ENCODE peak calls at places on chromosome 6, in seven cellular contexts. P is T1000; M is stomach; D is neuronal stem cell; H is fibroblast of mammary gland; C is T-helper 2 cell; E is activated naive CD4-positive, alpha-beta T cell. I is an unnamed sample.

GRCh38 chr6:17200395-17200794 is 80.8 kb upstream of the RBM24 start:
- DNase-seq in P (no peak), M (no peak), D (no peak), H (no peak), C (no peak), E (no peak), I (no peak)

GRCh38 chr6:137494281-137494966 is at the start of gene OLIG3:
- DNase-seq in P (no peak), M (no peak), D (peak; percentile 37), H (no peak), C (no peak), E (no peak), I (no peak)

GRCh38 chr6:56314683-56315523 is 67.5 kb upstream of the COL21A1 start:
- DNase-seq in P (peak; percentile 38), M (no peak), D (peak; percentile 33), H (peak; percentile 56), C (no peak), E (no peak), I (no peak)

GRCh38 chr6:168886964-168887363 is 366.7 kb downstream of the THBS2 start:
- DNase-seq in P (no peak), M (no peak), D (no peak), H (no peak), C (no peak), E (no peak), I (no peak)

GRCh38 chr6:35391240-35391968 is 49.0 kb downstream of the PPARD start:
- DNase-seq in P (peak; percentile 29), M (peak; percentile 39), D (no peak), H (peak; percentile 87), C (no peak), E (no peak), I (no peak)

GRCh38 chr6:2861071-2861821 is 19.6 kb upstream of the SERPINB1 start:
- DNase-seq in P (no peak), M (no peak), D (no peak), H (no peak), C (no peak), E (no peak), I (no peak)

GRCh38 chr6:50843842-50844241 is 25.2 kb downstream of the TFAP2B start:
- DNase-seq in P (no peak), M (no peak), D (no peak), H (no peak), C (no peak), E (no peak), I (no peak)

GRCh38 chr6:29764422-29765196 is 41.4 kb downstream of the HLA-F start:
- DNase-seq in P (no peak), M (no peak), D (no peak), H (peak; percentile 72), C (no peak), E (no peak), I (peak; percentile 47)

GRCh38 chr6:143164565-143165105 is 103.9 kb downstream of the AIG1 start:
- DNase-seq in P (no peak), M (no peak), D (no peak), H (no peak), C (no peak), E (no peak), I (peak; percentile 29)

GRCh38 chr6:117615981-117616961 is 14.0 kb upstream of the GOPC start:
- DNase-seq in P (no peak), M (no peak), D (no peak), H (no peak), C (peak; percentile 10), E (peak; percentile 11), I (peak; percentile 9)

GRCh38 chr6:145878591-145879295 is 64.1 kb upstream of the FBXO30 start:
- DNase-seq in P (no peak), M (no peak), D (no peak), H (peak; percentile 63), C (no peak), E (no peak), I (peak; percentile 47)

GRCh38 chr6:114432380-114432779 is 89.6 kb upstream of the HS3ST5 start:
- DNase-seq in P (no peak), M (no peak), D (no peak), H (no peak), C (no peak), E (no peak), I (no peak)

GRCh38 chr6:11492444-11493300 is 44.9 kb upstream of the TMEM170B start:
- DNase-seq in P (no peak), M (no peak), D (no peak), H (peak; percentile 20), C (no peak), E (no peak), I (no peak)

GRCh38 chr6:106477158-106477557 is 116.6 kb downstream of the CRYBG1 start:
- DNase-seq in P (no peak), M (no peak), D (no peak), H (no peak), C (no peak), E (no peak), I (no peak)